ENCODE peak calls at places on chromosomes 13 and 19, in four cellular contexts. One of them, this sample, is unnamed.

GRCh38 chr19:2625434-2625833 is 77.1 kb downstream of the GNG7 start:
- DNase-seq in K562: no peak
- DNase-seq in GM12878: no peak
- DNase-seq in HepG2: no peak
- DNase-seq in this sample: no peak

GRCh38 chr13:45434556-45435371 is 16.6 kb upstream of the SLC25A30 start:
- DNase-seq in K562: no peak
- DNase-seq in GM12878: no peak
- DNase-seq in HepG2: peak
- DNase-seq in this sample: no peak

GRCh38 chr19:3483226-3483628 is at the start of gene SMIM44:
- DNase-seq in K562: no peak
- DNase-seq in GM12878: no peak
- DNase-seq in HepG2: no peak
- DNase-seq in this sample: no peak

GRCh38 chr19:46137915-46138473 is 10.0 kb upstream of the IGFL2 start:
- DNase-seq in K562: no peak
- DNase-seq in GM12878: no peak
- DNase-seq in HepG2: no peak
- DNase-seq in this sample: no peak

GRCh38 chr13:24627090-24627714 is 53.0 kb upstream of the ATP12A start:
- DNase-seq in K562: peak
- DNase-seq in GM12878: no peak
- DNase-seq in HepG2: peak
- DNase-seq in this sample: peak

GRCh38 chr13:42548731-42549554 is 25.0 kb upstream of the TNFSF11 start:
- DNase-seq in K562: peak
- DNase-seq in GM12878: peak
- DNase-seq in HepG2: no peak
- DNase-seq in this sample: no peak

GRCh38 chr19:33797821-33798633 is 1.4 kb downstream of the KCTD15 start:
- DNase-seq in K562: peak
- DNase-seq in GM12878: no peak
- DNase-seq in HepG2: no peak
- DNase-seq in this sample: peak

GRCh38 chr13:35496761-35497386 is 20.4 kb upstream of the MAB21L1 start:
- DNase-seq in K562: no peak
- DNase-seq in GM12878: no peak
- DNase-seq in HepG2: no peak
- DNase-seq in this sample: no peak

GRCh38 chr13:113557013-113557412 is 27.5 kb upstream of the TFDP1 start:
- DNase-seq in K562: no peak
- DNase-seq in GM12878: no peak
- DNase-seq in HepG2: no peak
- DNase-seq in this sample: no peak

GRCh38 chr13:58298556-58299135 is 667.1 kb downstream of the PCDH17 start:
- DNase-seq in K562: no peak
- DNase-seq in GM12878: no peak
- DNase-seq in HepG2: peak
- DNase-seq in this sample: no peak

GRCh38 chr13:42028113-42028799 is 20.2 kb upstream of the DGKH start:
- DNase-seq in K562: no peak
- DNase-seq in GM12878: no peak
- DNase-seq in HepG2: peak
- DNase-seq in this sample: no peak

GRCh38 chr13:68697551-68697950 is 1410.1 kb upstream of the ATXN8OS start:
- DNase-seq in K562: peak
- DNase-seq in GM12878: no peak
- DNase-seq in HepG2: no peak
- DNase-seq in this sample: no peak

GRCh38 chr19:12769689-12770088 is 5.7 kb downstream of the HOOK2 start:
- DNase-seq in K562: no peak
- DNase-seq in GM12878: no peak
- DNase-seq in HepG2: no peak
- DNase-seq in this sample: no peak

GRCh38 chr19:277131-277530 is 14.1 kb downstream of the PLPP2 start:
- DNase-seq in K562: no peak
- DNase-seq in GM12878: no peak
- DNase-seq in HepG2: no peak
- DNase-seq in this sample: no peak

GRCh38 chr13:24718192-24718965 is 38.2 kb downstream of the ATP12A start:
- DNase-seq in K562: no peak
- DNase-seq in GM12878: no peak
- DNase-seq in HepG2: no peak
- DNase-seq in this sample: no peak

GRCh38 chr13:40943073-40943472 is 76.0 kb downstream of the ELF1 start:
- DNase-seq in K562: no peak
- DNase-seq in GM12878: no peak
- DNase-seq in HepG2: no peak
- DNase-seq in this sample: no peak

GRCh38 chr19:31553112-31553843 is 204.0 kb upstream of the TSHZ3 start:
- DNase-seq in K562: peak
- DNase-seq in GM12878: no peak
- DNase-seq in HepG2: no peak
- DNase-seq in this sample: no peak

GRCh38 chr19:860481-861098 is 1.1 kb downstream of the CFD start:
- DNase-seq in K562: peak
- DNase-seq in GM12878: no peak
- DNase-seq in HepG2: peak
- DNase-seq in this sample: peak

GRCh38 chr13:26300140-26300539 is 46.2 kb downstream of the CDK8 start:
- DNase-seq in K562: peak
- DNase-seq in GM12878: no peak
- DNase-seq in HepG2: no peak
- DNase-seq in this sample: no peak

GRCh38 chr13:113663934-113664333 is 3.1 kb upstream of the GRK1 start:
- DNase-seq in K562: no peak
- DNase-seq in GM12878: no peak
- DNase-seq in HepG2: no peak
- DNase-seq in this sample: no peak

GRCh38 chr13:28402057-28402381 is 92.9 kb downstream of the FLT1 start:
- DNase-seq in K562: no peak
- DNase-seq in GM12878: no peak
- DNase-seq in HepG2: no peak
- DNase-seq in this sample: no peak
- TF ChIP-seq TARDBP in K562: no peak
- TF ChIP-seq TARDBP in GM12878: no peak
- TF ChIP-seq TARDBP in HepG2: no peak
- TF ChIP-seq TARDBP in this sample: no peak

GRCh38 chr19:55606471-55606787 is 982 bp downstream of the ZNF865 start:
- DNase-seq in K562: no peak
- DNase-seq in GM12878: no peak
- DNase-seq in HepG2: no peak
- DNase-seq in this sample: no peak

GRCh38 chr19:55605637-55606470 is at the start of gene ZNF865:
- DNase-seq in K562: peak
- DNase-seq in GM12878: peak
- DNase-seq in HepG2: peak
- DNase-seq in this sample: peak

GRCh38 chr19:55606817-55607216 is 1.4 kb downstream of the ZNF865 start:
- DNase-seq in K562: no peak
- DNase-seq in GM12878: no peak
- DNase-seq in HepG2: no peak
- DNase-seq in this sample: no peak

GRCh38 chr19:55603581-55604292 is 1.7 kb upstream of the ZNF865 start:
- DNase-seq in K562: peak
- DNase-seq in GM12878: no peak
- DNase-seq in HepG2: no peak
- DNase-seq in this sample: no peak

DNA sequence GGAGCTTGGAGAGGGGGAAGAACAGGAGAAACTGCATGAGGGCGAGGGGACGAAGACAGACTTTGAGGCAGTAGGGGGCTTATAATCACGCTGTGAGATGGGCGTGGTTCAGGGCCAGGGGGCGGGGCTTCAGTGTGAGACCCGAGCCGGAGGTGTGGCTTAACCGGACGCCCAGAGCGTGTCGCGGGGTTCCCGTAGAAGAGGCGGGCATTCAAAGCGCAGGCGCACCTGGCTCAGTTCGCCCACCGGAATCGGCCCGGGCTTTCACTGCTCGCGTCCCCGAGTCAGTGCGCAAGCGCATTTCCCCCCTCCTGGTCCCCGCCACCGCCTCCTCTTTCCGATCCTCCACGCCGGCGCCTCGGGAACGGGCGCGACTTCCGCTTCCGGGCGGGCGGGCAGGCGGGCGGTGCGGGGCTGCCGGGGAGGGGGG is 225 bp upstream of the ZNF865 start:
- DNase-seq in K562: peak
- DNase-seq in GM12878: peak
- DNase-seq in HepG2: peak
- DNase-seq in this sample: peak
- TF ChIP-seq SP1 in K562: peak
- TF ChIP-seq SP1 in GM12878: peak
- TF ChIP-seq SP1 in HepG2: no peak
- TF ChIP-seq SP1 in this sample: no peak

DNA sequence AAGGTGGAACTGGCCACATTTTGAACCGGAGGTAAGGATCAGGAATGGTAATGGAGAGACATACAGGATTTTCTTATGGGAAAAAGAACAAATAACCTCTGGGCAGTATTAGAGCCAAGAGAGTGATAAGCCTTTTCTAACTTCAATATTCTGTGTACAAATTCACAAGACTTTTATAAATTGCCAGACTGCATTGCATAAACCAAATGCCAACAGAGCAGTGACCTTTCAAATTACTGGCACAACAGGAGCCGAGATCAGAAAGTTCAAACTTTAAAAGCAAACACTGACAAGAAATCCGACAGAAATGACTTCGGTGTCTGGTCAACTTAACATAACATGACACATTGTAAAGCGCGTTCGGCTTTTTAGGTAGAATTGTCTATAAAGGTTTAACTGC is 737.1 kb downstream of the GPC5 start:
- DNase-seq in K562: no peak
- DNase-seq in GM12878: no peak
- DNase-seq in HepG2: no peak
- DNase-seq in this sample: no peak
- TF ChIP-seq TARDBP in K562: no peak
- TF ChIP-seq TARDBP in GM12878: no peak
- TF ChIP-seq TARDBP in HepG2: no peak
- TF ChIP-seq TARDBP in this sample: no peak

GRCh38 chr13:33740134-33740538 is 77.8 kb upstream of the RFC3 start:
- DNase-seq in K562: no peak
- DNase-seq in GM12878: no peak
- DNase-seq in HepG2: no peak
- DNase-seq in this sample: no peak
- TF ChIP-seq SP1 in K562: no peak
- TF ChIP-seq SP1 in GM12878: no peak
- TF ChIP-seq SP1 in HepG2: no peak
- TF ChIP-seq SP1 in this sample: no peak

GRCh38 chr13:110713642-110713952 is at the start of gene ING1:
- DNase-seq in K562: no peak
- DNase-seq in GM12878: no peak
- DNase-seq in HepG2: no peak
- DNase-seq in this sample: no peak

GRCh38 chr13:110715395-110716234 is 2.1 kb downstream of the ING1 start:
- DNase-seq in K562: peak
- DNase-seq in GM12878: peak
- DNase-seq in HepG2: peak
- DNase-seq in this sample: peak

GRCh38 chr13:110713981-110714797 is 689 bp downstream of the ING1 start:
- DNase-seq in K562: peak
- DNase-seq in GM12878: no peak
- DNase-seq in HepG2: peak
- DNase-seq in this sample: no peak

GRCh38 chr13:110714798-110715394 is 1.4 kb downstream of the ING1 start:
- DNase-seq in K562: peak
- DNase-seq in GM12878: no peak
- DNase-seq in HepG2: peak
- DNase-seq in this sample: no peak

DNA sequence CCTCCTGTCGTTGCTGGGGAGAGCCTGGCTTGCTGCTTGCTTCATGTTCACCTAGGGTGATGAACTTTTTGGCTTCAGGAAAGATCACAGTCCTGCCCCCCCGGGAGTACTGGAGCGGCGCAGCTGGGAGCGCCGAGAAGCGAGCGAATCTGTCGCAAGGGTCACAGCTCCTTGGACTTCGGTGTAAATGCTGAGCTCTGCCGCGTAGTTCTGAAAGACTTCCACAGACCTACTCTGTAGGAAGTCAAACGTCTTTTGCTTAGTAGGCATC is 2.7 kb downstream of the ING1 start:
- DNase-seq in K562: peak
- DNase-seq in GM12878: no peak
- DNase-seq in HepG2: peak
- DNase-seq in this sample: no peak
- TF ChIP-seq TARDBP in K562: no peak
- TF ChIP-seq TARDBP in GM12878: no peak
- TF ChIP-seq TARDBP in HepG2: no peak
- TF ChIP-seq TARDBP in this sample: no peak